ENCODE peak calls at places on chromosomes 11 and 22, in four cellular contexts. M is ovary, K is right atrium auricular region, U is HCT116. V is an unnamed sample.
A peak's percentile ranks its signal among the peaks of the same experiment; 100 is the strongest.

GRCh38 chr11:3797329-3798090 is at the start of gene NUP98:
- DNase-seq in M (peak; percentile 100), K (peak; percentile 100), U (peak; percentile 99), V (peak; percentile 100)

GRCh38 chr11:71542856-71543743 is 5.1 kb upstream of the KRTAP5-9 start:
- DNase-seq in M (no peak), K (no peak), U (no peak), V (peak; percentile 45)

GRCh38 chr11:44049832-44050231 is 2.1 kb downstream of the ACCSL start:
- DNase-seq in M (no peak), K (no peak), U (no peak), V (no peak)

GRCh38 chr11:78586452-78587046 is 11.9 kb upstream of the NARS2 start:
- DNase-seq in M (no peak), K (no peak), U (no peak), V (no peak)

GRCh38 chr11:18046116-18046777 is at the start of gene TPH1:
- DNase-seq in M (peak; percentile 29), K (no peak), U (no peak), V (peak; percentile 71)

GRCh38 chr11:17561111-17561415 is 14.0 kb downstream of the OTOG start:
- DNase-seq in M (no peak), K (no peak), U (no peak), V (no peak)

GRCh38 chr11:109696191-109696897 is 274.4 kb downstream of the C11orf87 start:
- DNase-seq in M (no peak), K (no peak), U (peak; percentile 31), V (no peak)

GRCh38 chr22:35335468-35335867 is 35.8 kb downstream of the TOM1 start:
- DNase-seq in M (no peak), K (no peak), U (no peak), V (no peak)

GRCh38 chr11:131654849-131655248 is 284.4 kb downstream of the NTM start:
- DNase-seq in M (no peak), K (no peak), U (no peak), V (no peak)

GRCh38 chr11:86145439-86146156 is 76.7 kb upstream of the PICALM start:
- DNase-seq in M (no peak), K (no peak), U (no peak), V (no peak)

GRCh38 chr11:123838659-123839058 is 32.5 kb upstream of the OR6M1 start:
- DNase-seq in M (no peak), K (no peak), U (no peak), V (no peak)

GRCh38 chr11:8016396-8016949 is 29.3 kb downstream of the EIF3F start:
- DNase-seq in M (no peak), K (no peak), U (no peak), V (no peak)

GRCh38 chr11:125236072-125236825 is 71.7 kb downstream of the PKNOX2 start:
- DNase-seq in M (no peak), K (no peak), U (no peak), V (no peak)

GRCh38 chr11:5891216-5891800 is 1.7 kb upstream of the OR52E5 start:
- DNase-seq in M (no peak), K (no peak), U (no peak), V (no peak)

GRCh38 chr11:90204832-90205646 is 17.8 kb downstream of the CHORDC1 start:
- DNase-seq in M (no peak), K (no peak), U (peak; percentile 39), V (no peak)

GRCh38 chr11:70669871-70670683 is 271.7 kb downstream of the CTTN start:
- DNase-seq in M (no peak), K (no peak), U (no peak), V (no peak)

GRCh38 chr11:128940156-128940555 is 2.5 kb downstream of the TP53AIP1 start:
- DNase-seq in M (no peak), K (no peak), U (no peak), V (no peak)

GRCh38 chr22:48137640-48138039 is 1375.2 kb downstream of the TBC1D22A start:
- DNase-seq in M (no peak), K (no peak), U (no peak), V (no peak)

GRCh38 chr11:16859651-16860050 is 121.2 kb downstream of the C11orf58 start:
- DNase-seq in M (no peak), K (no peak), U (no peak), V (no peak)

DNA sequence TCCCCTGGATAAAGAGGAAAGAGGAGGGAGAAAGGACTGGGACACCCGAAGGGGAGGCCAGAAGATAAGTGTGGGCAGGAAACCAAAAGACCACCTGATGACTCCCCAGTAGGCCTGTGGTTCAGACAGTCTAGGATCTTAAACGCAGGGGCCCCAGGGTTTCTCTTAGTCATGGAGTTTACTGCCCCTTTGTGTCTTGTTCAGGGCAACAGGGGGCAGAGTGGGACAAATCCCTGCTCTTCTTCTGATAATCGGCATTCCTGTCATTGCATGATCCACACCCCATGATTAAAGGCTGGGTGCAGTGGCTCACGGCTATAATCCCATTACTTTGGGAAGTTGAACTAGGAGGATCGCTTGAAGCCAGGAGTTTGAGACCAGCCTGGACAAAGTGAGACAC is 4.7 kb upstream of the TMPRSS13 start:
- DNase-seq in M (no peak), K (no peak), U (no peak), V (peak; percentile 24)
- H3K4me3 ChIP-seq in M (no peak overlapping the region), K (no peak overlapping the region), U (no peak overlapping the region), V (no peak overlapping the region)

GRCh38 chr11:57432017-57432590 is 5.2 kb upstream of the SLC43A3 start:
- DNase-seq in M (no peak), K (no peak), U (no peak), V (no peak)
- H3K4me3 ChIP-seq in M (no peak overlapping the region), K (no peak overlapping the region), U (no peak overlapping the region), V (no peak overlapping the region)

GRCh38 chr11:76709259-76709658 is 38.7 kb upstream of the LRRC32 start:
- DNase-seq in M (no peak), K (no peak), U (no peak), V (no peak)
- H3K4me3 ChIP-seq in M (no peak overlapping the region), K (no peak overlapping the region), U (no peak overlapping the region), V (no peak overlapping the region)

GRCh38 chr11:315051-315481 is 1.2 kb downstream of the IFITM1 start:
- DNase-seq in M (no peak), K (no peak), U (no peak), V (no peak)

GRCh38 chr11:315516-315994 is 1.7 kb downstream of the IFITM1 start:
- DNase-seq in M (no peak), K (no peak), U (no peak), V (peak; percentile 47)

GRCh38 chr11:312092-312816 is 1.6 kb upstream of the IFITM1 start:
- DNase-seq in M (no peak), K (no peak), U (no peak), V (peak; percentile 41)

GRCh38 chr11:313787-314547 is at the start of gene IFITM1:
- DNase-seq in M (peak; percentile 73), K (no peak), U (no peak), V (peak; percentile 48)

GRCh38 chr11:313304-313786 is 495 bp upstream of the IFITM1 start:
- DNase-seq in M (no peak), K (no peak), U (no peak), V (no peak)
- H3K4me3 ChIP-seq in M (peak overlapping the region; percentile 76), K (peak overlapping the region; percentile 54), U (no peak overlapping the region), V (no peak overlapping the region)

V was measured in aorta.